ENCODE peak calls at places on chromosomes 11 and 22, in seven cellular contexts. H, I, U, Q, J, O and P are unnamed samples.

GRCh38 chr11:68353118-68353517 is 40.7 kb downstream of the LRP5 start:
- DNase-seq in H (no peak), I (no peak), U (no peak), Q (no peak), J (no peak), O (no peak), P (no peak)

GRCh38 chr11:111922803-111923202 is 4.1 kb downstream of the C11orf52 start:
- DNase-seq in H (no peak), I (no peak), U (no peak), Q (no peak), J (peak), O (no peak), P (no peak)

GRCh38 chr11:66106786-66107599 is 36.9 kb downstream of the PACS1 start:
- DNase-seq in H (no peak), I (peak), U (no peak), Q (no peak), J (peak), O (no peak), P (no peak)

GRCh38 chr11:36684840-36685800 is 87.1 kb upstream of the RAG2 start:
- DNase-seq in H (no peak), I (peak), U (peak), Q (no peak), J (no peak), O (peak), P (no peak)

GRCh38 chr11:3052109-3052479 is 5.1 kb downstream of the CARS1 start:
- DNase-seq in H (peak), I (no peak), U (no peak), Q (no peak), J (no peak), O (no peak), P (no peak)

GRCh38 chr11:79045018-79045787 is 395.6 kb downstream of the TENM4 start:
- DNase-seq in H (peak), I (no peak), U (no peak), Q (no peak), J (no peak), O (no peak), P (no peak)

GRCh38 chr11:84420261-84420660 is 1134.1 kb upstream of the CCDC90B start:
- DNase-seq in H (no peak), I (no peak), U (no peak), Q (no peak), J (peak), O (no peak), P (no peak)

GRCh38 chr11:117535870-117536411 is 208.3 kb downstream of the CEP164 start:
- DNase-seq in H (no peak), I (no peak), U (no peak), Q (no peak), J (no peak), O (no peak), P (no peak)

GRCh38 chr11:60240661-60241060 is 2.3 kb downstream of the MS4A4E start:
- DNase-seq in H (no peak), I (no peak), U (no peak), Q (no peak), J (no peak), O (no peak), P (no peak)

GRCh38 chr11:130612291-130612802 is 163.9 kb downstream of the ADAMTS15 start:
- DNase-seq in H (no peak), I (no peak), U (no peak), Q (no peak), J (peak), O (no peak), P (no peak)

GRCh38 chr11:117837070-117837776 is 12.7 kb upstream of the FXYD2 start:
- DNase-seq in H (no peak), I (no peak), U (no peak), Q (no peak), J (no peak), O (no peak), P (no peak)

GRCh38 chr11:128894685-128895084 is 3.5 kb downstream of the KCNJ5 start:
- DNase-seq in H (no peak), I (no peak), U (no peak), Q (no peak), J (no peak), O (no peak), P (no peak)

GRCh38 chr11:123221074-123221473 is 26.0 kb upstream of the CLMP start:
- DNase-seq in H (no peak), I (no peak), U (no peak), Q (no peak), J (no peak), O (no peak), P (no peak)

GRCh38 chr22:38862375-38863329 is 9.4 kb downstream of the CBX6 start:
- DNase-seq in H (peak), I (no peak), U (no peak), Q (no peak), J (peak), O (no peak), P (no peak)

GRCh38 chr22:44719586-44720368 is 17.8 kb downstream of the PRR5 start:
- DNase-seq in H (peak), I (no peak), U (no peak), Q (no peak), J (no peak), O (no peak), P (no peak)